ENCODE peak calls at places on chromosomes 11 and 22, in four cellular contexts. One of them, this sample, is unnamed.

GRCh38 chr22:39738746-39739145 is 154.8 kb downstream of the ENTHD1 start:
- DNase-seq in cardiac fibroblast: peak
- DNase-seq in AG09309: peak
- DNase-seq in epithelial cell of esophagus: peak
- DNase-seq in this sample: no peak

GRCh38 chr22:32080904-32081303 is 37.8 kb downstream of the SLC5A1 start:
- DNase-seq in cardiac fibroblast: peak
- DNase-seq in AG09309: peak
- DNase-seq in epithelial cell of esophagus: peak
- DNase-seq in this sample: no peak

GRCh38 chr22:42992886-42993479 is 22.0 kb downstream of the PACSIN2 start:
- DNase-seq in cardiac fibroblast: no peak
- DNase-seq in AG09309: no peak
- DNase-seq in epithelial cell of esophagus: no peak
- DNase-seq in this sample: no peak

GRCh38 chr11:113947989-113948388 is 26.9 kb upstream of the HTR3A start:
- DNase-seq in cardiac fibroblast: no peak
- DNase-seq in AG09309: no peak
- DNase-seq in epithelial cell of esophagus: no peak
- DNase-seq in this sample: no peak

GRCh38 chr11:36657610-36658225 is 59.7 kb upstream of the RAG2 start:
- DNase-seq in cardiac fibroblast: no peak
- DNase-seq in AG09309: no peak
- DNase-seq in epithelial cell of esophagus: no peak
- DNase-seq in this sample: no peak

GRCh38 chr11:130698174-130698573 is 218.1 kb downstream of the SNX19 start:
- DNase-seq in cardiac fibroblast: no peak
- DNase-seq in AG09309: no peak
- DNase-seq in epithelial cell of esophagus: no peak
- DNase-seq in this sample: no peak

GRCh38 chr11:106552694-106553203 is 465.5 kb downstream of the GUCY1A2 start:
- DNase-seq in cardiac fibroblast: no peak
- DNase-seq in AG09309: no peak
- DNase-seq in epithelial cell of esophagus: no peak
- DNase-seq in this sample: no peak

GRCh38 chr22:39454385-39454871 is 2.4 kb upstream of the MGAT3 start:
- DNase-seq in cardiac fibroblast: peak
- DNase-seq in AG09309: no peak
- DNase-seq in epithelial cell of esophagus: no peak
- DNase-seq in this sample: no peak

GRCh38 chr11:133776671-133777070 is 68.6 kb downstream of the SPATA19 start:
- DNase-seq in cardiac fibroblast: no peak
- DNase-seq in AG09309: no peak
- DNase-seq in epithelial cell of esophagus: no peak
- DNase-seq in this sample: no peak

GRCh38 chr11:26150046-26150445 is 181.9 kb upstream of the ANO3 start:
- DNase-seq in cardiac fibroblast: no peak
- DNase-seq in AG09309: no peak
- DNase-seq in epithelial cell of esophagus: no peak
- DNase-seq in this sample: no peak

GRCh38 chr11:81080476-81080875 is 1639.6 kb upstream of the TENM4 start:
- DNase-seq in cardiac fibroblast: no peak
- DNase-seq in AG09309: no peak
- DNase-seq in epithelial cell of esophagus: no peak
- DNase-seq in this sample: no peak

GRCh38 chr11:107733518-107733917 is 21.7 kb upstream of the SLN start:
- DNase-seq in cardiac fibroblast: no peak
- DNase-seq in AG09309: no peak
- DNase-seq in epithelial cell of esophagus: no peak
- DNase-seq in this sample: no peak

GRCh38 chr22:45964926-45965564 is 11.9 kb downstream of the WNT7B start:
- DNase-seq in cardiac fibroblast: no peak
- DNase-seq in AG09309: no peak
- DNase-seq in epithelial cell of esophagus: no peak
- DNase-seq in this sample: no peak

GRCh38 chr11:35847473-35847872 is 96.4 kb upstream of the LDLRAD3 start:
- DNase-seq in cardiac fibroblast: no peak
- DNase-seq in AG09309: no peak
- DNase-seq in epithelial cell of esophagus: no peak
- DNase-seq in this sample: no peak

GRCh38 chr22:20439928-20440575 is 2.4 kb upstream of the SCARF2 start:
- DNase-seq in cardiac fibroblast: no peak
- DNase-seq in AG09309: no peak
- DNase-seq in epithelial cell of esophagus: no peak
- DNase-seq in this sample: no peak

GRCh38 chr22:19361501-19362103 is 69.9 kb downstream of the HIRA start:
- DNase-seq in cardiac fibroblast: no peak
- DNase-seq in AG09309: no peak
- DNase-seq in epithelial cell of esophagus: no peak
- DNase-seq in this sample: peak

GRCh38 chr22:20429254-20430100 is 8.1 kb downstream of the SCARF2 start:
- DNase-seq in cardiac fibroblast: no peak
- DNase-seq in AG09309: no peak
- DNase-seq in epithelial cell of esophagus: no peak
- DNase-seq in this sample: no peak

GRCh38 chr22:31286360-31287255 is 5.7 kb downstream of the PIK3IP1 start:
- DNase-seq in cardiac fibroblast: no peak
- DNase-seq in AG09309: no peak
- DNase-seq in epithelial cell of esophagus: no peak
- DNase-seq in this sample: no peak

GRCh38 chr11:119373917-119374631 is 7.4 kb downstream of the USP2 start:
- DNase-seq in cardiac fibroblast: peak
- DNase-seq in AG09309: peak
- DNase-seq in epithelial cell of esophagus: peak
- DNase-seq in this sample: no peak

GRCh38 chr11:125091247-125091876 is 20.1 kb downstream of the TMEM218 start:
- DNase-seq in cardiac fibroblast: peak
- DNase-seq in AG09309: peak
- DNase-seq in epithelial cell of esophagus: peak
- DNase-seq in this sample: peak

GRCh38 chr11:70455354-70455753 is 57.0 kb downstream of the CTTN start:
- DNase-seq in cardiac fibroblast: no peak
- DNase-seq in AG09309: no peak
- DNase-seq in epithelial cell of esophagus: no peak
- DNase-seq in this sample: no peak

GRCh38 chr22:21443735-21444421 is 23.3 kb upstream of the TMEM191C start:
- DNase-seq in cardiac fibroblast: no peak
- DNase-seq in AG09309: no peak
- DNase-seq in epithelial cell of esophagus: no peak
- DNase-seq in this sample: peak

GRCh38 chr11:16737860-16738197 is 618 bp upstream of the C11orf58 start:
- DNase-seq in cardiac fibroblast: peak
- DNase-seq in AG09309: no peak
- DNase-seq in epithelial cell of esophagus: no peak
- DNase-seq in this sample: no peak

GRCh38 chr22:30245181-30245984 is 1.2 kb downstream of the LIF start:
- DNase-seq in cardiac fibroblast: no peak
- DNase-seq in AG09309: no peak
- DNase-seq in epithelial cell of esophagus: no peak
- DNase-seq in this sample: no peak

GRCh38 chr22:23796461-23796860 is 9.7 kb downstream of the SMARCB1 start:
- DNase-seq in cardiac fibroblast: peak
- DNase-seq in AG09309: peak
- DNase-seq in epithelial cell of esophagus: no peak
- DNase-seq in this sample: no peak

GRCh38 chr22:29503811-29504372 is 23.9 kb downstream of the NEFH start:
- DNase-seq in cardiac fibroblast: peak
- DNase-seq in AG09309: peak
- DNase-seq in epithelial cell of esophagus: peak
- DNase-seq in this sample: no peak

GRCh38 chr11:108278546-108278945 is 55.7 kb downstream of the ATM start:
- DNase-seq in cardiac fibroblast: peak
- DNase-seq in AG09309: no peak
- DNase-seq in epithelial cell of esophagus: no peak
- DNase-seq in this sample: no peak

GRCh38 chr11:2975594-2975993 is 16.5 kb downstream of the NAP1L4 start:
- DNase-seq in cardiac fibroblast: peak
- DNase-seq in AG09309: no peak
- DNase-seq in epithelial cell of esophagus: peak
- DNase-seq in this sample: no peak

GRCh38 chr11:116640641-116641402 is 132.0 kb downstream of the BUD13 start:
- DNase-seq in cardiac fibroblast: no peak
- DNase-seq in AG09309: no peak
- DNase-seq in epithelial cell of esophagus: no peak
- DNase-seq in this sample: no peak

GRCh38 chr11:235998-236773 is at the start of gene SIRT3:
- DNase-seq in cardiac fibroblast: peak
- DNase-seq in AG09309: peak
- DNase-seq in epithelial cell of esophagus: peak
- DNase-seq in this sample: peak
- TF ChIP-seq CTCF in cardiac fibroblast: no peak
- TF ChIP-seq CTCF in AG09309: no peak
- TF ChIP-seq CTCF in epithelial cell of esophagus: peak
- TF ChIP-seq CTCF in this sample: peak

DNA sequence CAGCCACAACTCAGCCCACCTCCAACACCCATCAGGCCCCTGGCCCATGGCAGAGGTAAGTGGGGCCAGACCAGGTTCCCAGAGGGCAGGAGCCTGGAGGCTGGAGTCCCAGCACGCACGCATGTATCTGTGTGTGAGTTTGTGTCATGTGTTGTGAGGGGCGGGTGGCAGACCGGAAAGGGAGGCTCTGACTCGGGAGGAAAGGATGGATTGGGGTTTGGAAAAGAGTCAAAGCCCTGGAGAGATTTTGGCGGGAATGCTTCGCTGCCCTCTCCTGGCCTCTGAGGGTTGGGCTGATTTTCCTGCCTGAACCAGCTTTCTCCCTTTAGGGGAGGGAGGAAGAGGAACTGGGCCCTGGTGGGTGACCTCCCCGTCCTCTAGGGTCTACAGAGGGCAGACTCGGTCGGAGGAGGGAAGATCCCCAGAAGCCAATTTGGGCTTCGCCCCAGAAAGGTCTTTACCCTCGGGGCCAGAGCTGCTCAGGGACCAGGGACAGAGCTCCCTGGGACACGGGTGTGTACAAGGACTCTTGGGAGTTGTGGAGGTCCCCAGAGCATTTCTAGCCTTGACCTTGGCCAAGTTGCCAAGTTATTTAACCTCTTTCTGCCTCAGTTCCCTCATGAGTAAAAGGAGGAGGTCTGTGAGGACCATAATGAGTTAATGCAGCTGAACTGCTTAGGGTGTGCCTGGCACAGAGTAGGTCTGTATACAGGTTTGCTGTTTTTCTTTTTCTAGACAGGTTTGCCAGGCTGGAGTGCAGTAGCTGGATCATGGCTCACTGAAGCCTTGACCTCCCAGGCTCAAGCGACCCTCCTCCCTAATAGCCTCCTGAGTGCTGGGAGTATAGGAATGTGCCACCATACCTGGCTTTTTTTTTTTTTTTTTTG is 6.9 kb downstream of the C11orf68 start:
- DNase-seq in cardiac fibroblast: peak
- DNase-seq in AG09309: no peak
- DNase-seq in epithelial cell of esophagus: peak
- DNase-seq in this sample: no peak
- TF ChIP-seq CTCF in cardiac fibroblast: peak
- TF ChIP-seq CTCF in AG09309: peak
- TF ChIP-seq CTCF in epithelial cell of esophagus: peak
- TF ChIP-seq CTCF in this sample: peak

DNA sequence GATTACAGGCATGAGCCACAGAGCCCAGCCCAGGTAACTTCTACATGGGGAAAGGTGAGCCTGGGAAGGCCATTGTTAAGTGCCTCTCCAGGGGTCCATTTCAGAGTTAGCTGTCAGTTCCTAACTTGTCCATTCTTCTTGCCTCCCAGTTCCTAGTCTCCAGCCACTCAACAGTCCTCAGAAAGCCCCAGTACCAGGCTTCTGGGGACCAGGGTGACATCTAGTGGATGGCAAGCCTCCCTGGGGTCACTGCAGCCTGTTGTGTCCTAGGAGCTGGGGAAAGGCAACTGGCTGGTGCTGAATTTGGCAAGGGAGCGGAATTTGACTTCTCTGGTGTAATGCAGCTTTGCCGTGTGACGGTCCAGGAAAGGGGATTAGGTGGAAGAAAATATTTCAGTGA is 2.1 kb downstream of the LGALS12 start:
- DNase-seq in cardiac fibroblast: peak
- DNase-seq in AG09309: no peak
- DNase-seq in epithelial cell of esophagus: no peak
- DNase-seq in this sample: no peak
- TF ChIP-seq CTCF in cardiac fibroblast: no peak
- TF ChIP-seq CTCF in AG09309: peak
- TF ChIP-seq CTCF in epithelial cell of esophagus: peak
- TF ChIP-seq CTCF in this sample: peak

GRCh38 chr11:47646019-47646418 is 3.7 kb upstream of the MTCH2 start:
- DNase-seq in cardiac fibroblast: no peak
- DNase-seq in AG09309: no peak
- DNase-seq in epithelial cell of esophagus: no peak
- DNase-seq in this sample: no peak

GRCh38 chr11:47641585-47642098 is 717 bp downstream of the MTCH2 start:
- DNase-seq in cardiac fibroblast: peak
- DNase-seq in AG09309: no peak
- DNase-seq in epithelial cell of esophagus: peak
- DNase-seq in this sample: no peak

GRCh38 chr11:47645500-47645899 is 3.1 kb upstream of the MTCH2 start:
- DNase-seq in cardiac fibroblast: no peak
- DNase-seq in AG09309: no peak
- DNase-seq in epithelial cell of esophagus: no peak
- DNase-seq in this sample: no peak

DNA sequence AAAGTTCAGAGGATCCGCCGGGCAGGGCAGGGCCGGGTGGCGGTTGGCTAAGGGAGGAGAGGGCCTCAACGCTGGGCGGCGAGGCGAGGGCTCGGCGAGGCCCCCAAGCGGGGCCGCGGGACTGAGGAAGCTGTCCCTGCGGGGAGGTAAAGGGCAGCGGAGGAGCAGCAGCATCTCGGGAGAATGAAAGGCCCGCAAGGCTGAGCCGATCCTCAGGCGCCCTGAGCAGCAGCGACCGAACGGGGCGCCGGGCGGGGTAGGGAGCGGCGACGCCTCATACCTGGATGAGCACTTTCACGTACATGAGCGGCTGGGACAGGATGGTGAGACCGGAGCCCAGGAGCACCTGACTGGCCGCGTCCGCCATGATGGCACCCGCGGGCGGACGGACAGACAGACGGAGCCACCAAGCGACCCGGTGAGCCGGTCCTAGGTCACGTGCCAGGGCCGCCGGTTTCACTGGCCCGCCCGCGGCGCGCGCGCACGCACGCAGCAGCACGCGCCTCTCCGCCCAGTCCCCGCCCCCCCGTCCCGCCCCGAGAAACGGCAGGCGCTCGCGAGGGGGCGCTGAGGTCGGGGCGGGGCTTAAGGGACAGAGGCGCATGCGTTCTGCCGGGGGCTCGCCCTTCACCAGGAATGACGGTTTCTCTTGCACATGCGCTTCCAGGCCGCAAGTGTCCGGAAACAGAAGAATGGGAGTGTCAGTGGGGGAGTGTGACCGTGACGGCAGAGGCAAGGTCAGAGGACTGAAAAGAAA is at the start of gene MTCH2:
- DNase-seq in cardiac fibroblast: peak
- DNase-seq in AG09309: peak
- DNase-seq in epithelial cell of esophagus: peak
- DNase-seq in this sample: peak
- TF ChIP-seq CTCF in cardiac fibroblast: peak
- TF ChIP-seq CTCF in AG09309: no peak
- TF ChIP-seq CTCF in epithelial cell of esophagus: peak
- TF ChIP-seq CTCF in this sample: peak